ENCODE peak calls at places on chromosomes 3 and 15, in five cellular contexts. N, F, K, C and W are unnamed samples.

GRCh38 chr3:197430961-197431910 is 124.5 kb downstream of the BDH1 start:
- DNase-seq in C (no peak), N (peak; percentile 71), F (peak; percentile 41), K (no peak), W (no peak)

GRCh38 chr3:128320551-128321340 is 145.9 kb downstream of the DNAJB8 start:
- DNase-seq in N (no peak), C (no peak), K (no peak), F (no peak), W (no peak)

GRCh38 chr3:105449393-105449792 is 82.7 kb downstream of the ALCAM start:
- DNase-seq in C (no peak), F (no peak), N (no peak), K (no peak), W (no peak)

GRCh38 chr15:80660114-80660513 is 35.0 kb upstream of the ABHD17C start:
- DNase-seq in K (peak; percentile 32), F (peak; percentile 22), C (no peak), N (peak; percentile 40), W (peak; percentile 55)

GRCh38 chr15:63507878-63508818 is 3.8 kb downstream of the USP3 start:
- DNase-seq in K (no peak), N (no peak), F (no peak), C (no peak), W (no peak)

GRCh38 chr3:8767667-8768363 is 1.6 kb downstream of the OXTR start:
- DNase-seq in N (no peak), K (no peak), C (no peak), F (peak; percentile 11), W (peak; percentile 46)

GRCh38 chr3:65588884-65589283 is 449.8 kb downstream of the MAGI1 start:
- DNase-seq in F (no peak), K (no peak), N (no peak), C (no peak), W (no peak)

GRCh38 chr3:11155341-11156025 is 1.2 kb downstream of the HRH1 start:
- DNase-seq in K (peak; percentile 47), F (peak; percentile 84), C (peak; percentile 34), N (peak; percentile 88), W (peak; percentile 74)

GRCh38 chr15:94305133-94305532 is 73.8 kb downstream of the MCTP2 start:
- DNase-seq in F (no peak), K (no peak), C (no peak), N (no peak), W (no peak)

GRCh38 chr15:62857411-62857853 is 185.1 kb upstream of the TPM1 start:
- DNase-seq in F (no peak), K (no peak), N (no peak), C (no peak), W (no peak)

DNA sequence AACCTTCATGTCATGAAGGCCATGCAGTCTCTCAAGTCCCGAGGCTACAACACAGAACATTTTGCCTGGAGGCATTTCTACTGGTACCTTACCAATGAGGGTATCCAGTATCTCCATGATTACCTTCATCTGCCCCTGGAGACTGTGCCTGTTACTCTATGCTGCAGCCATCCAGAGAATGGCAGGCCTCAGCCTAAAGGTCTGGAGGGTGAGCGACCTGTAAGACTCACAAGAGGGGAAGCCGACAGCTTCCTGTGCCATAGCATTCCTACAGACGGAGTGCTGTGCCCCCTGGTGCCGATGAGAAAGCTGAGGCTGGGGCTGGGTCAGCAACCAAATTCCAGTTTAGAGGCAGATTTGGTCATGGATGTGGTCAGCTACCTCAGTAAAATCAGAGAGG is 51.3 kb upstream of the CADPS start:
- DNase-seq in K (no peak), C (no peak), N (no peak), F (no peak), W (peak; percentile 33)
- TF ChIP-seq CTCF in K (no peak), C (no peak), N (no peak), F (no peak), W (no peak)

GRCh38 chr15:52730594-52730993 is 51.4 kb upstream of the ATOSA start:
- DNase-seq in C (no peak), F (no peak), N (no peak), K (no peak), W (no peak)

GRCh38 chr15:52727825-52728224 is 48.6 kb upstream of the ATOSA start:
- DNase-seq in K (no peak), C (no peak), F (no peak), N (no peak), W (no peak)

GRCh38 chr15:52730163-52730562 is 51.0 kb upstream of the ATOSA start:
- DNase-seq in C (no peak), N (no peak), F (no peak), K (no peak), W (no peak)

GRCh38 chr15:52728899-52729298 is 49.7 kb upstream of the ATOSA start:
- DNase-seq in K (no peak), N (peak; percentile 54), C (no peak), F (no peak), W (no peak)

GRCh38 chr15:52726195-52726594 is 47.0 kb upstream of the ATOSA start:
- DNase-seq in F (no peak), N (no peak), K (no peak), C (no peak), W (no peak)
- TF ChIP-seq CTCF in F (no peak), N (no peak), K (no peak), C (no peak), W (no peak)

GRCh38 chr15:49620174-49620573 is 444 bp downstream of the FAM227B start:
- DNase-seq in K (no peak), F (peak; percentile 62), C (no peak), N (no peak), W (no peak)
- TF ChIP-seq CTCF in K (peak; percentile 25), F (no peak), C (no peak), N (no peak), W (no peak)

GRCh38 chr15:101151286-101151685 is 100.6 kb downstream of the CHSY1 start:
- DNase-seq in N (no peak), F (no peak), C (no peak), K (no peak), W (no peak)

GRCh38 chr15:101150723-101151040 is 101.2 kb downstream of the CHSY1 start:
- DNase-seq in N (no peak), K (no peak), C (no peak), F (no peak), W (no peak)

GRCh38 chr15:101149864-101150722 is 101.8 kb downstream of the CHSY1 start:
- DNase-seq in K (no peak), F (no peak), C (no peak), N (no peak), W (no peak)

GRCh38 chr15:101153801-101154656 is 97.8 kb downstream of the CHSY1 start:
- DNase-seq in F (no peak), C (no peak), N (no peak), K (no peak), W (no peak)

GRCh38 chr15:101152914-101153313 is 98.9 kb downstream of the CHSY1 start:
- DNase-seq in N (no peak), K (peak; percentile 14), F (no peak), C (no peak), W (peak; percentile 26)
- TF ChIP-seq CTCF in N (peak; percentile 40), K (peak; percentile 54), F (peak; percentile 18), C (peak; percentile 49), W (peak; percentile 82)